ENCODE peak calls at places on chromosomes 3 and 15, in eight cellular contexts. M is nucleus accumbens; K is ACHN; C is LoVo; D is aorta; R is NCI-H1417; P is Jurkat, Clone E6-1; N is CD4-positive, alpha-beta T cell. T is an unnamed sample.

GRCh38 chr15:62094398-62094797 is 27.6 kb downstream of the C2CD4A start:
- DNase-seq in M (no peak), K (no peak), C (no peak), D (no peak), R (no peak), P (no peak), N (no peak), T (peak; percentile 11)

GRCh38 chr3:65277788-65278187 is 590.0 kb upstream of the ADAMTS9 start:
- DNase-seq in M (no peak), K (no peak), C (no peak), D (no peak), R (peak; percentile 77), P (no peak), N (no peak), T (peak; percentile 28)

GRCh38 chr3:177640319-177640997 is 443.2 kb upstream of the TBL1XR1 start:
- DNase-seq in M (no peak), K (no peak), C (no peak), D (no peak), R (peak; percentile 61), P (no peak), N (no peak), T (no peak)

GRCh38 chr3:64199933-64200332 is 25.3 kb downstream of the PRICKLE2 start:
- DNase-seq in M (no peak), K (no peak), C (no peak), D (no peak), R (no peak), P (no peak), N (no peak), T (no peak)

GRCh38 chr15:99141943-99142342 is 37.1 kb downstream of the SYNM start:
- DNase-seq in M (no peak), K (no peak), C (no peak), D (no peak), R (no peak), P (no peak), N (no peak), T (no peak)

GRCh38 chr3:151638555-151638954 is 95.2 kb upstream of the AADACL2 start:
- DNase-seq in M (no peak), K (no peak), C (no peak), D (no peak), R (no peak), P (no peak), N (no peak), T (no peak)

GRCh38 chr3:139329364-139329850 is 14.4 kb upstream of the MRPS22 start:
- DNase-seq in M (peak; percentile 85), K (peak; percentile 86), C (peak; percentile 86), D (peak; percentile 96), R (peak; percentile 72), P (peak; percentile 61), N (peak; percentile 89), T (peak; percentile 93)

GRCh38 chr15:98740963-98741362 is 92.6 kb downstream of the IGF1R start:
- DNase-seq in M (no peak), K (no peak), C (no peak), D (no peak), R (no peak), P (no peak), N (no peak), T (no peak)

GRCh38 chr15:73283341-73283962 is 85.3 kb downstream of the HCN4 start:
- DNase-seq in M (no peak), K (peak; percentile 66), C (no peak), D (peak; percentile 66), R (no peak), P (no peak), N (no peak), T (no peak)

GRCh38 chr3:13220991-13221390 is 147.8 kb upstream of the IQSEC1 start:
- DNase-seq in M (no peak), K (no peak), C (no peak), D (no peak), R (no peak), P (no peak), N (no peak), T (no peak)

GRCh38 chr3:19907523-19907922 is 26.5 kb downstream of the EFHB start:
- DNase-seq in M (no peak), K (no peak), C (no peak), D (no peak), R (no peak), P (no peak), N (no peak), T (no peak)

GRCh38 chr3:139425745-139426400 is 36.4 kb upstream of the COPB2 start:
- DNase-seq in M (no peak), K (no peak), C (no peak), D (no peak), R (no peak), P (no peak), N (no peak), T (no peak)